ENCODE peak calls at places on chromosomes 4 and X, in six cellular contexts. K is T follicular helper cell, M is Right ventricle myocardium superior, H is left ventricle myocardium inferior, O is AG08396, D is left cardiac atrium. Z is an unnamed sample.

GRCh38 chr4:156169011-156169410 is 215.3 kb upstream of the CTSO start:
- DNase-seq in H (peak), O (peak), K (no peak), D (peak), M (no peak), Z (no peak)

GRCh38 chr4:5758741-5759140 is 47.7 kb downstream of the EVC start:
- DNase-seq in H (no peak), K (no peak), O (peak), M (no peak), D (no peak), Z (no peak)

GRCh38 chr4:70577220-70577927 is 14.7 kb upstream of the AMBN start:
- DNase-seq in K (no peak), M (no peak), D (no peak), H (no peak), O (no peak), Z (no peak)

GRCh38 chr4:40205259-40206198 is 8.7 kb downstream of the RHOH start:
- DNase-seq in O (no peak), K (no peak), M (no peak), H (no peak), D (no peak), Z (no peak)

GRCh38 chrX:27815209-27815608 is 7.4 kb downstream of the MAGEB10 start:
- DNase-seq in H (no peak), D (no peak), O (no peak), M (no peak), K (no peak), Z (no peak)

GRCh38 chr4:20418865-20419451 is 167.3 kb downstream of the SLIT2 start:
- DNase-seq in K (no peak), D (no peak), O (peak), M (no peak), H (no peak), Z (no peak)

GRCh38 chr4:53730431-53730830 is 139.1 kb upstream of the LNX1 start:
- DNase-seq in H (no peak), O (no peak), D (no peak), K (no peak), M (no peak), Z (no peak)

GRCh38 chr4:154490261-154490588 is 1.4 kb downstream of the DCHS2 start:
- DNase-seq in H (no peak), K (no peak), D (no peak), O (no peak), M (no peak), Z (no peak)

GRCh38 chrX:38220936-38221386 is 290 bp upstream of the SRPX start:
- DNase-seq in H (peak), K (no peak), M (peak), O (no peak), D (no peak), Z (no peak)

GRCh38 chr4:26161030-26161824 is 159.6 kb upstream of the RBPJ start:
- DNase-seq in O (no peak), K (no peak), D (no peak), M (no peak), H (no peak), Z (no peak)

GRCh38 chrX:40031861-40032422 is 65.8 kb downstream of the BCOR start:
- DNase-seq in D (no peak), H (no peak), M (no peak), O (no peak), K (no peak), Z (no peak)

GRCh38 chr4:24794111-24794860 is 1.1 kb upstream of the SOD3 start:
- DNase-seq in K (no peak), O (peak), H (no peak), M (peak), D (peak), Z (peak)

GRCh38 chr4:87117730-87118075 is 102.7 kb downstream of the KLHL8 start:
- DNase-seq in K (no peak), O (no peak), M (no peak), D (no peak), H (no peak), Z (no peak)

GRCh38 chr4:2125023-2125422 is 65.9 kb downstream of the NAT8L start:
- DNase-seq in K (no peak), H (no peak), D (no peak), O (no peak), M (no peak), Z (no peak)

GRCh38 chr4:14294611-14295010 is 667.1 kb upstream of the BOD1L1 start:
- DNase-seq in M (no peak), O (peak), K (no peak), H (no peak), D (no peak), Z (no peak)

GRCh38 chr4:186067757-186068385 is 1.1 kb upstream of the TLR3 start:
- DNase-seq in O (peak), D (peak), H (peak), K (peak), M (peak), Z (no peak)

GRCh38 chrX:70613295-70613694 is 168.7 kb downstream of the DLG3 start:
- DNase-seq in H (no peak), D (no peak), O (peak), K (no peak), M (no peak), Z (no peak)

GRCh38 chrX:132023896-132024386 is 839 bp downstream of the STK26 start:
- DNase-seq in M (peak), K (no peak), D (peak), O (no peak), H (peak), Z (no peak)

GRCh38 chr4:71300964-71301363 is 37.9 kb upstream of the SLC4A4 start:
- DNase-seq in D (no peak), H (no peak), M (no peak), O (no peak), K (no peak), Z (no peak)

GRCh38 chr4:71862315-71862714 is 78.4 kb upstream of the GC start:
- DNase-seq in O (no peak), H (no peak), D (no peak), K (no peak), M (no peak), Z (no peak)

GRCh38 chr4:8233672-8234484 is 34.8 kb downstream of the SH3TC1 start:
- DNase-seq in H (no peak), O (no peak), M (no peak), K (no peak), D (no peak), Z (no peak)

GRCh38 chr4:145299380-145300076 is 119.1 kb upstream of the OTUD4 start:
- DNase-seq in M (no peak), K (no peak), O (peak), D (no peak), H (no peak), Z (no peak)

GRCh38 chrX:102835504-102836146 is 101.4 kb upstream of the RAB40AL start:
- DNase-seq in M (no peak), O (no peak), H (no peak), D (no peak), K (no peak), Z (no peak)

GRCh38 chr4:118823471-118823870 is 12.5 kb downstream of the SEC24D start:
- DNase-seq in K (no peak), O (no peak), M (no peak), D (no peak), H (no peak), Z (no peak)

GRCh38 chr4:174401471-174402130 is 117.9 kb downstream of the CEP44 start:
- DNase-seq in H (no peak), O (no peak), K (no peak), M (no peak), D (no peak), Z (no peak)

GRCh38 chr4:169099775-169100180 is 89.7 kb upstream of the CBR4 start:
- DNase-seq in D (no peak), M (no peak), H (no peak), K (no peak), O (no peak), Z (no peak)

GRCh38 chr4:184231573-184231972 is 13.9 kb upstream of the ENPP6 start:
- DNase-seq in K (no peak), O (no peak), M (no peak), D (no peak), H (no peak), Z (no peak)

GRCh38 chrX:37578045-37578444 is 6.6 kb downstream of the LANCL3 start:
- DNase-seq in H (no peak), M (no peak), D (no peak), K (no peak), O (no peak), Z (no peak)

GRCh38 chr4:13705521-13706035 is 78.1 kb upstream of the BOD1L1 start:
- DNase-seq in K (no peak), D (peak), M (peak), O (no peak), H (peak), Z (no peak)

GRCh38 chr4:21885241-21885640 is 63.3 kb downstream of the KCNIP4 start:
- DNase-seq in K (no peak), H (no peak), O (no peak), D (no peak), M (no peak), Z (no peak)

GRCh38 chr4:149584703-149585102 is 230.9 kb downstream of the IQCM start:
- DNase-seq in K (no peak), H (no peak), O (no peak), D (no peak), M (no peak), Z (no peak)

GRCh38 chrX:47560179-47560830 is 700 bp upstream of the ARAF start:
- DNase-seq in H (no peak), D (no peak), O (no peak), K (no peak), M (no peak), Z (no peak)

GRCh38 chr4:102438873-102439614 is 62.1 kb upstream of the NFKB1 start:
- DNase-seq in O (peak), K (no peak), D (no peak), H (no peak), M (no peak), Z (no peak)

GRCh38 chrX:39576081-39576701 is 521.6 kb downstream of the BCOR start:
- DNase-seq in H (no peak), O (no peak), D (no peak), K (no peak), M (no peak), Z (no peak)

GRCh38 chrX:124421898-124422622 is 75.7 kb downstream of the SH2D1A start:
- DNase-seq in M (no peak), K (no peak), D (no peak), O (no peak), H (no peak), Z (no peak)